ENCODE peak calls at places on chromosomes 13 and 19, in six cellular contexts. G is heart right ventricle, T is stomach, K is neuronal stem cell, P is IMR-90, D is mucosa of descending colon. E is an unnamed sample.

GRCh38 chr13:53839461-53839860 is 810.8 kb downstream of the OLFM4 start:
- DNase-seq in G (no peak), T (no peak), K (no peak), P (no peak), D (no peak), E (no peak)

GRCh38 chr19:16871870-16872269 is 16.9 kb upstream of the F2RL3 start:
- DNase-seq in G (peak; percentile 43), T (peak; percentile 37), K (no peak), P (no peak), D (no peak), E (no peak)

GRCh38 chr13:21673592-21674270 is 2.9 kb downstream of the FGF9 start:
- DNase-seq in G (no peak), T (peak; percentile 58), K (peak; percentile 72), P (peak; percentile 36), D (peak; percentile 77), E (no peak)

GRCh38 chr13:38743499-38743898 is 56.6 kb downstream of the FREM2 start:
- DNase-seq in G (no peak), T (no peak), K (no peak), P (no peak), D (no peak), E (no peak)

GRCh38 chr13:94596575-94596971 is 621 bp upstream of the TGDS start:
- DNase-seq in G (peak; percentile 6), T (no peak), K (no peak), P (no peak), D (peak; percentile 55), E (no peak)

GRCh38 chr13:104014803-104015645 is 948.8 kb upstream of the SLC10A2 start:
- DNase-seq in G (no peak), T (no peak), K (no peak), P (peak; percentile 39), D (no peak), E (no peak)

GRCh38 chr13:73325351-73326214 is 266.8 kb downstream of the KLF5 start:
- DNase-seq in G (no peak), T (no peak), K (no peak), P (peak; percentile 5), D (no peak), E (no peak)

GRCh38 chr13:84658881-84659661 is 776.8 kb upstream of the SLITRK1 start:
- DNase-seq in G (no peak), T (no peak), K (no peak), P (peak; percentile 21), D (no peak), E (no peak)

GRCh38 chr13:112891477-112892401 is 77.3 kb upstream of the MCF2L start:
- DNase-seq in G (no peak), T (peak; percentile 40), K (peak; percentile 76), P (no peak), D (peak; percentile 30), E (no peak)

GRCh38 chr19:6970478-6970877 is 50.8 kb downstream of the MBD3L2B start:
- DNase-seq in G (no peak), T (no peak), K (no peak), P (no peak), D (no peak), E (no peak)

GRCh38 chr19:48726573-48726972 is 7.0 kb upstream of the MAMSTR start:
- DNase-seq in G (no peak), T (no peak), K (no peak), P (no peak), D (no peak), E (no peak)

GRCh38 chr13:39618546-39618945 is 15.6 kb upstream of the LHFPL6 start:
- DNase-seq in G (no peak), T (no peak), K (no peak), P (no peak), D (no peak), E (no peak)

GRCh38 chr13:26971990-26972888 is 199.4 kb downstream of the USP12 start:
- DNase-seq in G (no peak), T (peak; percentile 69), K (peak; percentile 21), P (peak; percentile 20), D (peak; percentile 84), E (no peak)

GRCh38 chr19:54100560-54100959 is at the start of gene OSCAR:
- DNase-seq in G (no peak), T (no peak), K (no peak), P (no peak), D (no peak), E (no peak)

GRCh38 chr13:30334663-30335386 is 27.5 kb upstream of the KATNAL1 start:
- DNase-seq in G (no peak), T (no peak), K (peak; percentile 54), P (peak; percentile 4), D (no peak), E (no peak)

GRCh38 chr19:29378543-29379105 is 147.2 kb upstream of the VSTM2B start:
- DNase-seq in G (no peak), T (no peak), K (no peak), P (no peak), D (no peak), E (no peak)

GRCh38 chr19:3725640-3726310 is 17.6 kb downstream of the TJP3 start:
- DNase-seq in G (no peak), T (peak; percentile 95), K (no peak), P (no peak), D (peak; percentile 92), E (no peak)

GRCh38 chr13:51331354-51331861 is 8.1 kb upstream of the SERPINE3 start:
- DNase-seq in G (no peak), T (no peak), K (no peak), P (no peak), D (no peak), E (no peak)

GRCh38 chr19:32550666-32551065 is 30.3 kb upstream of the PDCD5 start:
- DNase-seq in G (no peak), T (no peak), K (no peak), P (no peak), D (no peak), E (no peak)

GRCh38 chr13:97057196-97057595 is 62.9 kb upstream of the OXGR1 start:
- DNase-seq in G (no peak), T (no peak), K (no peak), P (no peak), D (no peak), E (no peak)

GRCh38 chr13:75445717-75446529 is 36.0 kb downstream of the TBC1D4 start:
- DNase-seq in G (no peak), T (no peak), K (no peak), P (peak; percentile 34), D (no peak), E (no peak)

GRCh38 chr19:39060130-39060529 is 24.0 kb upstream of the ACP7 start:
- DNase-seq in G (no peak), T (no peak), K (no peak), P (no peak), D (no peak), E (no peak)

GRCh38 chr19:58428617-58429016 is 11.3 kb downstream of the ZNF132 start:
- DNase-seq in G (no peak), T (no peak), K (no peak), P (no peak), D (no peak), E (no peak)

GRCh38 chr19:58439576-58440554 is at the start of gene ZNF132:
- DNase-seq in G (peak; percentile 99), T (peak; percentile 96), K (peak; percentile 97), P (peak; percentile 100), D (peak; percentile 92), E (peak; percentile 88)

GRCh38 chr19:58429745-58430144 is 10.2 kb downstream of the ZNF132 start:
- DNase-seq in G (no peak), T (no peak), K (no peak), P (peak; percentile 26), D (no peak), E (no peak)

DNA sequence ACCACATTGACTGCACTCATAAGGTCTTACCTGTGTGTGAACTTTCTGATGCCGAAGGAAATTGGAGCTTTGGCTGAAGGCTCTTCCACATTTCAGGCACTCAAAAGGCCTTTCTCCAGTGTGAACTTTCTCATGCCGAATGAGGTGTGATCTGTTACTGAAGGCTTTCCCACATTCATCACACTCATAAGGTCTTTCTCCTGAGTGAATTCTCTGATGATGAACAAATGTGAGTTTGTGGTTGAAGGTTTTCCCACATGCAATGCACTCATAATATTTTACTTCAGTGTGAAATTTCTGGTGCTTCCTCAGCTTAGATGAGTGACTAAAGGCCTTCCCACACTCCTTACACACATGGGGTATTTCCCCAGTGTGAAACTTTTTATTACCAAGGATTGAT is 5.7 kb downstream of the ZNF132 start:
- DNase-seq in G (no peak), T (no peak), K (no peak), P (peak; percentile 18), D (no peak), E (no peak)
- H3K9me3 ChIP-seq in G (peaks cover 100% of the 10 kb centered on the region), T (peaks cover 98% of the 10 kb centered on the region), K (peaks cover 91% of the 10 kb centered on the region), P (peaks cover 81% of the 10 kb centered on the region), D (peaks cover 100% of the 10 kb centered on the region), E (peaks cover 30% of the 10 kb centered on the region)

GRCh38 chr19:12346896-12347295 is 13.5 kb upstream of the ZNF563 start:
- DNase-seq in G (no peak), T (no peak), K (no peak), P (no peak), D (no peak), E (no peak)
- H3K9me3 ChIP-seq in G (peaks cover 84% of the 10 kb centered on the region), T (peaks cover 38% of the 10 kb centered on the region), K (peaks cover 93% of the 10 kb centered on the region), P (peaks cover 50% of the 10 kb centered on the region), D (peaks cover 74% of the 10 kb centered on the region), E (peaks cover 12% of the 10 kb centered on the region)

GRCh38 chr13:19056984-19057490 is 124.6 kb downstream of the TUBA3C start:
- DNase-seq in G (no peak), T (no peak), K (no peak), P (no peak), D (no peak), E (no peak)
- H3K9me3 ChIP-seq in G (no peaks in the 10 kb centered on the region), T (peaks cover 15% of the 10 kb centered on the region), K (no peaks in the 10 kb centered on the region), P (peaks cover 69% of the 10 kb centered on the region), D (peaks cover 91% of the 10 kb centered on the region), E (no peaks in the 10 kb centered on the region)

GRCh38 chr19:2690856-2691255 is 11.6 kb downstream of the GNG7 start:
- DNase-seq in G (no peak), T (no peak), K (no peak), P (no peak), D (no peak), E (no peak)

GRCh38 chr19:2683430-2683995 is 19.0 kb downstream of the GNG7 start:
- DNase-seq in G (no peak), T (no peak), K (no peak), P (no peak), D (no peak), E (no peak)

GRCh38 chr19:2685204-2685704 is 17.2 kb downstream of the GNG7 start:
- DNase-seq in G (no peak), T (no peak), K (no peak), P (no peak), D (no peak), E (no peak)

GRCh38 chr19:2680808-2681207 is 21.7 kb downstream of the GNG7 start:
- DNase-seq in G (no peak), T (no peak), K (no peak), P (no peak), D (no peak), E (no peak)

DNA sequence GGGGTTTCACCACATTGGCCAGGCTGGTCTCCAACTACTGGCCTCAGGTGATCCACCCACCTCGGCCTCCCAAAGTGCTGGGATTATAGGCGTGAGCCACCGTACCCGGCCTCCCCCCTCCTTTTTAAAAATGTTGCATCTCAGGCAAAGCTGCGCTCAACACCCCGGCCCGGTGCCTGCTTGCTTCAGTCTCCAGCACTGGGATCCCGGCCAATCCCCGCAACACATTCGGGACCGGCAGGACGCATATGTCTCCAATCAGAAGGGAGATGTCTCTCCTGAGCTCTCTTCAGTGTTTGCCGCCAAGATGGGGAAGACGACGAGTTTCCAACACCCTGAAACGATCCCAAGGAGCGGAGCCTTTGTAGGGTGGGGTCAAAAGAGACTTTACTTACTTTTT is 16.1 kb downstream of the GNG7 start:
- DNase-seq in G (no peak), T (no peak), K (no peak), P (no peak), D (no peak), E (no peak)
- H3K9me3 ChIP-seq in G (no peaks in the 10 kb centered on the region), T (no peaks in the 10 kb centered on the region), K (peaks cover 3% of the 10 kb centered on the region), P (no peaks in the 10 kb centered on the region), D (no peaks in the 10 kb centered on the region), E (no peaks in the 10 kb centered on the region)

E was measured in T-helper 17 cell.